ENCODE peak calls at places on chromosomes 3 and 15, in nine cellular contexts. One of them, this sample, is unnamed.
A peak's percentile ranks its signal among the peaks of the same experiment; 100 is the strongest.

GRCh38 chr3:67375961-67376360 is 278.5 kb downstream of the SUCLG2 start:
- DNase-seq in K562: no peak
- DNase-seq in HCT116: no peak
- DNase-seq in stomach: no peak
- DNase-seq in Panc1: no peak
- DNase-seq in upper lobe of left lung: no peak
- DNase-seq in spleen: no peak
- DNase-seq in GM23338: no peak
- DNase-seq in sigmoid colon: no peak
- DNase-seq in this sample: no peak

GRCh38 chr3:126487151-126487771 is 11.6 kb upstream of the ZXDC start:
- DNase-seq in K562: peak; percentile 14
- DNase-seq in HCT116: no peak
- DNase-seq in stomach: no peak
- DNase-seq in Panc1: no peak
- DNase-seq in upper lobe of left lung: no peak
- DNase-seq in spleen: peak; percentile 84
- DNase-seq in GM23338: peak; percentile 72
- DNase-seq in sigmoid colon: no peak
- DNase-seq in this sample: no peak

GRCh38 chr15:77475898-77476297 is 55.2 kb downstream of the HMG20A start:
- DNase-seq in K562: no peak
- DNase-seq in HCT116: no peak
- DNase-seq in stomach: no peak
- DNase-seq in Panc1: no peak
- DNase-seq in upper lobe of left lung: no peak
- DNase-seq in spleen: no peak
- DNase-seq in GM23338: peak; percentile 65
- DNase-seq in sigmoid colon: no peak
- DNase-seq in this sample: no peak

GRCh38 chr3:138941259-138941885 is 5.6 kb downstream of the FOXL2 start:
- DNase-seq in K562: peak; percentile 82
- DNase-seq in HCT116: peak; percentile 32
- DNase-seq in stomach: no peak
- DNase-seq in Panc1: no peak
- DNase-seq in upper lobe of left lung: peak; percentile 36
- DNase-seq in spleen: no peak
- DNase-seq in GM23338: peak; percentile 86
- DNase-seq in sigmoid colon: no peak
- DNase-seq in this sample: no peak

GRCh38 chr15:89809093-89809786 is 5.4 kb downstream of the ANPEP start:
- DNase-seq in K562: no peak
- DNase-seq in HCT116: no peak
- DNase-seq in stomach: peak; percentile 41
- DNase-seq in Panc1: no peak
- DNase-seq in upper lobe of left lung: no peak
- DNase-seq in spleen: peak; percentile 40
- DNase-seq in GM23338: no peak
- DNase-seq in sigmoid colon: no peak
- DNase-seq in this sample: no peak

GRCh38 chr15:65245096-65245849 is 34.0 kb upstream of the CILP start:
- DNase-seq in K562: peak; percentile 32
- DNase-seq in HCT116: no peak
- DNase-seq in stomach: no peak
- DNase-seq in Panc1: no peak
- DNase-seq in upper lobe of left lung: no peak
- DNase-seq in spleen: no peak
- DNase-seq in GM23338: no peak
- DNase-seq in sigmoid colon: peak; percentile 93
- DNase-seq in this sample: no peak

GRCh38 chr15:57312323-57313133 is 63.8 kb upstream of the CGNL1 start:
- DNase-seq in K562: peak; percentile 81
- DNase-seq in HCT116: no peak
- DNase-seq in stomach: peak; percentile 52
- DNase-seq in Panc1: no peak
- DNase-seq in upper lobe of left lung: no peak
- DNase-seq in spleen: peak; percentile 45
- DNase-seq in GM23338: no peak
- DNase-seq in sigmoid colon: peak; percentile 46
- DNase-seq in this sample: no peak

GRCh38 chr3:55646121-55646520 is 159.0 kb upstream of the WNT5A start:
- DNase-seq in K562: no peak
- DNase-seq in HCT116: no peak
- DNase-seq in stomach: no peak
- DNase-seq in Panc1: no peak
- DNase-seq in upper lobe of left lung: no peak
- DNase-seq in spleen: no peak
- DNase-seq in GM23338: no peak
- DNase-seq in sigmoid colon: no peak
- DNase-seq in this sample: no peak

GRCh38 chr15:46080018-46080417 is 445.2 kb downstream of the SQOR start:
- DNase-seq in K562: no peak
- DNase-seq in HCT116: no peak
- DNase-seq in stomach: no peak
- DNase-seq in Panc1: no peak
- DNase-seq in upper lobe of left lung: peak; percentile 31
- DNase-seq in spleen: no peak
- DNase-seq in GM23338: peak; percentile 11
- DNase-seq in sigmoid colon: no peak
- DNase-seq in this sample: no peak

GRCh38 chr15:47987908-47988532 is 132.8 kb upstream of the SLC24A5 start:
- DNase-seq in K562: peak; percentile 17
- DNase-seq in HCT116: peak; percentile 0
- DNase-seq in stomach: no peak
- DNase-seq in Panc1: peak; percentile 8
- DNase-seq in upper lobe of left lung: no peak
- DNase-seq in spleen: no peak
- DNase-seq in GM23338: peak; percentile 82
- DNase-seq in sigmoid colon: no peak
- DNase-seq in this sample: peak; percentile 15

DNA sequence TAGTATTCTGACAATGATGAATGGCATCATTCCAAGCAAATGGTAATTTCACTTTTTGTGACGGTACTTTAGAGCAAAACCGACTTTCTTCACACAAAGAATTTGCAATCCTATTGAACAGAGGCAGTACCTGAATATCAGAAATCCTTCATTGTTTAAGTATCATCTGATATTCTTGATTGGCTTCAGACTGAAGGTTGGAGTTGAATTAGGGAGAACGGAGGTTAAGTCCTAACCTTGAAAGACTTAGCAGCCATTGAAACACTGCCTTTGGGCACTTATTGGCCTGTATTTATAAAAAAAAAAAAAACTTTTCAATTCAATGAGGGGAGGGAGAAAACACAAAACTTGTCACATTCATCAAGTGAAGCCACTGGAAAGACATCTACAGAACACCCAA is 89.0 kb downstream of the MECOM start:
- DNase-seq in K562: no peak
- DNase-seq in HCT116: no peak
- DNase-seq in stomach: no peak
- DNase-seq in Panc1: no peak
- DNase-seq in upper lobe of left lung: no peak
- DNase-seq in spleen: no peak
- DNase-seq in GM23338: no peak
- DNase-seq in sigmoid colon: no peak
- DNase-seq in this sample: no peak
- H3K27me3 ChIP-seq in K562: peaks cover 4% of the 10 kb centered on the region
- H3K27me3 ChIP-seq in HCT116: no peaks in the 10 kb centered on the region
- H3K27me3 ChIP-seq in stomach: no peaks in the 10 kb centered on the region
- H3K27me3 ChIP-seq in Panc1: peaks cover 11% of the 10 kb centered on the region
- H3K27me3 ChIP-seq in upper lobe of left lung: no peaks in the 10 kb centered on the region
- H3K27me3 ChIP-seq in spleen: no peaks in the 10 kb centered on the region
- H3K27me3 ChIP-seq in GM23338: no peaks in the 10 kb centered on the region
- H3K27me3 ChIP-seq in sigmoid colon: no peaks in the 10 kb centered on the region
- H3K27me3 ChIP-seq in this sample: peaks cover 8% of the 10 kb centered on the region

DNA sequence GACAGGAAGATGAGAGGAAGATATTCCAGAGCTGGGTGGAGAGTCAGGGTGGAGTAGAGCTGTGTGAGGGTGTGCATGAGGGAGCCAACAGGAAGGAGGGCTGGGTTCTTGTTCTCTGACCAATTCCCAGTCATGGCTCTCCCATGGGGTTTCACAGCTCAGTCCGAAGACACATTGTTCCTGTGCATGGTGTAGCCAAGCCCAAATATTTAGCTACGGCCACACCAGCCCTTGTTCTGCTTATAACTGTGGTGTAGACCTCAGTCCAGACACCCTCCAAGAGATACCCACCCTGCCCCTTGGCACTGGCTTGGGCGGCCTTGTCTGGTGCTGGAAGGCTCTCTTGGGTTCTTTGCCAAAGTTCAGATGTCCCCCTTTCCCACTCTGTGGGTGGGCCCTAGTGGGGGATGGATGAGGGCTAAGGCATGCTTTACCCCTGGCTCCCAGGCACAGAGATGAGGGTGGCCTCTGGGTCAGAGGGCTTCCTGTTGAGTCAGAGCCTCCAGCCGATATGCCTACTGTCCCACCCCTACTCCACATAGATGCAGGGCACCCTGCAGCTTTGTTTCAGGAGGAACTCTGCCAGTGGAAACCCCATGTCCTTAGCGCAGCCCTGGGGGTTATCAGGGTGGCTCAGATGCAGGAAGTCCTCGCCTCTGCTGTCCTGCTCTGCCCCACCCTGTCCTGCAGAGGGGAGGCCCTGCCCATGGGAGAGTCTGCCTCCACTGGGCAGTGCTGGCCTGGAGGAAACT is 271.2 kb upstream of the CTDSPL start:
- DNase-seq in K562: peak; percentile 13
- DNase-seq in HCT116: no peak
- DNase-seq in stomach: peak; percentile 52
- DNase-seq in Panc1: no peak
- DNase-seq in upper lobe of left lung: no peak
- DNase-seq in spleen: peak; percentile 81
- DNase-seq in GM23338: no peak
- DNase-seq in sigmoid colon: peak; percentile 87
- DNase-seq in this sample: no peak
- TF ChIP-seq CTCF in K562: peak; percentile 18
- TF ChIP-seq CTCF in HCT116: no peak
- TF ChIP-seq CTCF in stomach: no peak
- TF ChIP-seq CTCF in Panc1: no peak
- TF ChIP-seq CTCF in upper lobe of left lung: no peak
- TF ChIP-seq CTCF in spleen: peak; percentile 11
- TF ChIP-seq CTCF in GM23338: no peak
- TF ChIP-seq CTCF in sigmoid colon: no peak
- TF ChIP-seq CTCF in this sample: no peak

DNA sequence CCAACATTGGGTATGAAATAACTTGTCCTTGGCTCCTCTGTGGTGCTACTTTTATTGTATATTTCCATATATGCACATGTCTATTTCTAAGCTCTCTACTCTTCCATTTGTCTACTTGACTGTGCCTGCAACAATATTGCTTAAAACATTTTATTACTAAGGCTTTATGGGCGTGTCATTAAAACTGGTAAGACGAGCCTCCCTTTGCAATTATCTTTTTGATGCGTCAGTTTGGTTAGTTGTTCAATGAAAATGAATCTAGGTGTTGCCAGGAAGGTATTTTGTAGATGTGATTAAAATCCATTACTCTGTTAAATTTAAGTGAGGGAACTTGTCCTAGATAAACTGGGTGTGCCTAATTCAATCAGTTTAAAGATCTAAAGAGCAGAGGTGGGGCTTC is 12.9 kb upstream of the TRA2B start:
- DNase-seq in K562: no peak
- DNase-seq in HCT116: no peak
- DNase-seq in stomach: no peak
- DNase-seq in Panc1: no peak
- DNase-seq in upper lobe of left lung: no peak
- DNase-seq in spleen: no peak
- DNase-seq in GM23338: no peak
- DNase-seq in sigmoid colon: no peak
- DNase-seq in this sample: no peak
- TF ChIP-seq POLR2AphosphoS5 in K562: no peak
- TF ChIP-seq POLR2AphosphoS5 in HCT116: no peak
- TF ChIP-seq POLR2AphosphoS5 in stomach: no peak
- TF ChIP-seq POLR2AphosphoS5 in Panc1: no peak
- TF ChIP-seq POLR2AphosphoS5 in upper lobe of left lung: no peak
- TF ChIP-seq POLR2AphosphoS5 in spleen: no peak
- TF ChIP-seq POLR2AphosphoS5 in GM23338: no peak
- TF ChIP-seq POLR2AphosphoS5 in sigmoid colon: no peak
- TF ChIP-seq POLR2AphosphoS5 in this sample: no peak

GRCh38 chr15:70475439-70475781 is 287.9 kb downstream of the UACA start:
- DNase-seq in K562: no peak
- DNase-seq in HCT116: no peak
- DNase-seq in stomach: no peak
- DNase-seq in Panc1: no peak
- DNase-seq in upper lobe of left lung: no peak
- DNase-seq in spleen: no peak
- DNase-seq in GM23338: no peak
- DNase-seq in sigmoid colon: no peak
- DNase-seq in this sample: no peak

GRCh38 chr15:70475921-70476320 is 287.4 kb downstream of the UACA start:
- DNase-seq in K562: no peak
- DNase-seq in HCT116: no peak
- DNase-seq in stomach: no peak
- DNase-seq in Panc1: no peak
- DNase-seq in upper lobe of left lung: no peak
- DNase-seq in spleen: no peak
- DNase-seq in GM23338: no peak
- DNase-seq in sigmoid colon: no peak
- DNase-seq in this sample: no peak

GRCh38 chr15:70474367-70474681 is 289.0 kb downstream of the UACA start:
- DNase-seq in K562: no peak
- DNase-seq in HCT116: no peak
- DNase-seq in stomach: no peak
- DNase-seq in Panc1: no peak
- DNase-seq in upper lobe of left lung: no peak
- DNase-seq in spleen: no peak
- DNase-seq in GM23338: no peak
- DNase-seq in sigmoid colon: peak; percentile 80
- DNase-seq in this sample: no peak

GRCh38 chr15:70473623-70474366 is 289.6 kb downstream of the UACA start:
- DNase-seq in K562: no peak
- DNase-seq in HCT116: no peak
- DNase-seq in stomach: no peak
- DNase-seq in Panc1: no peak
- DNase-seq in upper lobe of left lung: no peak
- DNase-seq in spleen: no peak
- DNase-seq in GM23338: no peak
- DNase-seq in sigmoid colon: no peak
- DNase-seq in this sample: no peak

DNA sequence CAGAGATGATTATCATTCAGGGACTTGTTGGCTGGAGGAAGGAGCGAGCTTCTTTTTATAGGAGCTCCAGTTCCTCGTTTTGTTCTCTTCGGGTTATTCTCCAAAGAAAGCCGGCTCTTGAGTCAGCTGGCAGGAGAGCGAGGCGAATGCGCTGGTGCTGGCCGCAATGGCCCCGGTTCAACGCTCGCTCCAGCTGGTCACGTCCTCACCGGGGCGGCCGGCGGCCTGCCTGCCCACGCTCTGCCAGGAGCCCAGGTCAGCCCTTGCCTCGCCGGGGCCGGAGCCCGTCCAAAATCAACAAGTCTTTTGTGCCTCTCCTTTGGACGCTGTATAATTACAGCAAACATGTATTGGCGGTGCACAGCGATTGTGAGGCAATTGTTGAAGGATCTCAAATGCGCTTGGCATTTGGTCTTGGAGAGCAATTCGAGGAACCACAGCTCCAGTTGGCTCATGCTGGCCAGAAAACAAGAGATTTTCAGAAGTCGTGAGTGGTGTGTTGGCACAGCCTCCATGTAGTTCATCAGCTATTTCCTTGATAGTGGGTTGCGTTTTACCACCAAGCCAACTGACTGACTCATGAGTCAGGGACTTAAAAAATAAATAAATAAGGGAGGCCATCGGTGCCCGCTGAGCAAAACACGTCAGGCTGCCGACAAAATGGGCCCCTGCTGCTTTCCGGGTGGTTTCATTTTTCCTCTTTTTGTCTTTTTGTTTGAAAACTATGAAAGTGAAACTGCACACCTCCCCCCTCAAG is 288.5 kb downstream of the UACA start:
- DNase-seq in K562: no peak
- DNase-seq in HCT116: peak; percentile 82
- DNase-seq in stomach: peak; percentile 93
- DNase-seq in Panc1: peak; percentile 85
- DNase-seq in upper lobe of left lung: peak; percentile 92
- DNase-seq in spleen: no peak
- DNase-seq in GM23338: no peak
- DNase-seq in sigmoid colon: peak; percentile 83
- DNase-seq in this sample: no peak
- H3K27me3 ChIP-seq in K562: peaks cover 70% of the 10 kb centered on the region
- H3K27me3 ChIP-seq in HCT116: peaks cover 3% of the 10 kb centered on the region
- H3K27me3 ChIP-seq in stomach: no peaks in the 10 kb centered on the region
- H3K27me3 ChIP-seq in Panc1: no peaks in the 10 kb centered on the region
- H3K27me3 ChIP-seq in upper lobe of left lung: no peaks in the 10 kb centered on the region
- H3K27me3 ChIP-seq in spleen: no peaks in the 10 kb centered on the region
- H3K27me3 ChIP-seq in GM23338: no peaks in the 10 kb centered on the region
- H3K27me3 ChIP-seq in sigmoid colon: no peaks in the 10 kb centered on the region
- H3K27me3 ChIP-seq in this sample: no peaks in the 10 kb centered on the region

This sample was measured in HL-60.